ENCODE peak calls at places on chromosomes 7 and 10, in six cellular contexts. W is OCI-M1, G is Right ventricle myocardium superior, Q is brain microvascular endothelial cell, Z is ureter, Y is SHP77. C is an unnamed sample.

GRCh38 chr7:103547451-103548284 is 101.7 kb upstream of the SLC26A5 start:
- DNase-seq in W (no peak), G (no peak), Q (no peak), Z (no peak), Y (no peak), C (no peak)

GRCh38 chr7:25659841-25660240 is 431.6 kb upstream of the NPVF start:
- DNase-seq in W (no peak), G (no peak), Q (no peak), Z (no peak), Y (no peak), C (no peak)

GRCh38 chr7:103445228-103446020 is 583 bp downstream of the SLC26A5 start:
- DNase-seq in W (no peak), G (no peak), Q (no peak), Z (no peak), Y (no peak), C (no peak)

GRCh38 chr7:18151419-18151818 is 123.8 kb upstream of the PRPS1L1 start:
- DNase-seq in W (peak; percentile 56), G (no peak), Q (no peak), Z (no peak), Y (no peak), C (peak; percentile 20)

GRCh38 chr10:117007080-117007479 is 2.1 kb upstream of the SHTN1 start:
- DNase-seq in W (peak; percentile 59), G (no peak), Q (peak; percentile 14), Z (no peak), Y (no peak), C (peak; percentile 69)

GRCh38 chr7:148037049-148037448 is 553.5 kb upstream of the C7orf33 start:
- DNase-seq in W (peak; percentile 85), G (no peak), Q (no peak), Z (no peak), Y (no peak), C (no peak)

GRCh38 chr10:124693801-124694416 is 50.3 kb downstream of the FAM53B start:
- DNase-seq in W (no peak), G (no peak), Q (no peak), Z (no peak), Y (peak; percentile 53), C (no peak)

GRCh38 chr7:90266808-90267207 is 21.8 kb downstream of the CFAP69 start:
- DNase-seq in W (no peak), G (no peak), Q (peak; percentile 41), Z (no peak), Y (no peak), C (no peak)

GRCh38 chr10:14533295-14533694 is 202.6 kb upstream of the FRMD4A start:
- DNase-seq in W (no peak), G (no peak), Q (no peak), Z (no peak), Y (no peak), C (no peak)

GRCh38 chr7:22942191-22942590 is 71.7 kb downstream of the HYCC1 start:
- DNase-seq in W (no peak), G (no peak), Q (no peak), Z (no peak), Y (no peak), C (no peak)

GRCh38 chr7:107995184-107996071 is 7.5 kb downstream of the LAMB1 start:
- DNase-seq in W (no peak), G (no peak), Q (peak; percentile 97), Z (no peak), Y (no peak), C (peak; percentile 54)

GRCh38 chr10:14671383-14671782 is 103.3 kb downstream of the FAM107B start:
- DNase-seq in W (no peak), G (no peak), Q (no peak), Z (no peak), Y (no peak), C (no peak)

GRCh38 chr10:77405771-77406241 is 231.8 kb downstream of the KCNMA1 start:
- DNase-seq in W (peak; percentile 71), G (no peak), Q (peak; percentile 61), Z (peak; percentile 77), Y (peak; percentile 58), C (peak; percentile 91)

GRCh38 chr7:1557771-1558170 is 1.8 kb upstream of the TMEM184A start:
- DNase-seq in W (no peak), G (no peak), Q (no peak), Z (no peak), Y (no peak), C (no peak)

GRCh38 chr10:48366261-48366660 is 59.8 kb downstream of the MAPK8 start:
- DNase-seq in W (peak; percentile 30), G (no peak), Q (no peak), Z (no peak), Y (no peak), C (no peak)

GRCh38 chr10:79286318-79286951 is 60.8 kb upstream of the PPIF start:
- DNase-seq in W (no peak), G (peak; percentile 90), Q (peak; percentile 63), Z (peak; percentile 89), Y (peak; percentile 18), C (no peak)

GRCh38 chr10:67666416-67667043 is 29.5 kb downstream of the CTNNA3 start:
- DNase-seq in W (peak; percentile 80), G (no peak), Q (no peak), Z (no peak), Y (no peak), C (peak; percentile 55)

GRCh38 chr7:82210422-82211184 is 233.0 kb downstream of the CACNA2D1 start:
- DNase-seq in W (peak; percentile 52), G (no peak), Q (no peak), Z (no peak), Y (no peak), C (no peak)

GRCh38 chr7:155975490-155975889 is 163.2 kb upstream of the SHH start:
- DNase-seq in W (no peak), G (no peak), Q (no peak), Z (peak; percentile 15), Y (no peak), C (no peak)

GRCh38 chr7:41881313-41882130 is 178.6 kb upstream of the INHBA start:
- DNase-seq in W (peak; percentile 83), G (peak; percentile 50), Q (peak; percentile 78), Z (peak; percentile 53), Y (no peak), C (no peak)